ENCODE peak calls at places on chromosome 7, in seven cellular contexts. One of them, this sample, is unnamed.
A peak's percentile ranks its signal among the peaks of the same experiment; 100 is the strongest.

GRCh38 chr7:148772297-148773089 is 73.8 kb downstream of the CUL1 start:
- DNase-seq in cardiac muscle cell: peak; percentile 64
- DNase-seq in heart right ventricle: no peak
- DNase-seq in GM12878: no peak
- DNase-seq in brain microvascular endothelial cell: peak; percentile 94
- DNase-seq in RWPE1: peak; percentile 83
- DNase-seq in ovary: no peak
- DNase-seq in this sample: no peak

GRCh38 chr7:44101966-44102845 is 1.9 kb upstream of the AEBP1 start:
- DNase-seq in heart right ventricle: no peak
- DNase-seq in ovary: no peak
- DNase-seq in GM12878: no peak
- DNase-seq in brain microvascular endothelial cell: peak; percentile 35
- DNase-seq in RWPE1: peak; percentile 55
- DNase-seq in cardiac muscle cell: peak; percentile 43
- DNase-seq in this sample: no peak

GRCh38 chr7:1057416-1058291 is 13.3 kb downstream of the GPR146 start:
- DNase-seq in cardiac muscle cell: no peak
- DNase-seq in RWPE1: no peak
- DNase-seq in ovary: no peak
- DNase-seq in heart right ventricle: no peak
- DNase-seq in brain microvascular endothelial cell: no peak
- DNase-seq in GM12878: no peak
- DNase-seq in this sample: no peak

GRCh38 chr7:38934536-38934935 is 25.5 kb upstream of the VPS41 start:
- DNase-seq in RWPE1: no peak
- DNase-seq in brain microvascular endothelial cell: no peak
- DNase-seq in heart right ventricle: no peak
- DNase-seq in GM12878: no peak
- DNase-seq in cardiac muscle cell: no peak
- DNase-seq in ovary: no peak
- DNase-seq in this sample: no peak

GRCh38 chr7:157495594-157495993 is 158.8 kb downstream of the DNAJB6 start:
- DNase-seq in heart right ventricle: no peak
- DNase-seq in GM12878: peak; percentile 32
- DNase-seq in RWPE1: no peak
- DNase-seq in brain microvascular endothelial cell: no peak
- DNase-seq in ovary: no peak
- DNase-seq in cardiac muscle cell: no peak
- DNase-seq in this sample: no peak

GRCh38 chr7:138493535-138493934 is 33.5 kb downstream of the TRIM24 start:
- DNase-seq in heart right ventricle: no peak
- DNase-seq in cardiac muscle cell: no peak
- DNase-seq in brain microvascular endothelial cell: no peak
- DNase-seq in ovary: no peak
- DNase-seq in RWPE1: no peak
- DNase-seq in GM12878: no peak
- DNase-seq in this sample: no peak

GRCh38 chr7:126166645-126167044 is 1086.1 kb downstream of the GRM8 start:
- DNase-seq in heart right ventricle: no peak
- DNase-seq in brain microvascular endothelial cell: no peak
- DNase-seq in cardiac muscle cell: no peak
- DNase-seq in RWPE1: no peak
- DNase-seq in GM12878: no peak
- DNase-seq in ovary: no peak
- DNase-seq in this sample: no peak

GRCh38 chr7:112009081-112009480 is 197.1 kb downstream of the DOCK4 start:
- DNase-seq in heart right ventricle: no peak
- DNase-seq in ovary: no peak
- DNase-seq in RWPE1: peak; percentile 20
- DNase-seq in GM12878: no peak
- DNase-seq in cardiac muscle cell: peak; percentile 49
- DNase-seq in brain microvascular endothelial cell: peak; percentile 33
- DNase-seq in this sample: no peak

GRCh38 chr7:72435366-72435765 is 23.2 kb upstream of the CALN1 start:
- DNase-seq in ovary: no peak
- DNase-seq in heart right ventricle: peak; percentile 43
- DNase-seq in RWPE1: no peak
- DNase-seq in GM12878: no peak
- DNase-seq in brain microvascular endothelial cell: no peak
- DNase-seq in cardiac muscle cell: peak; percentile 2
- DNase-seq in this sample: no peak

GRCh38 chr7:28481131-28481926 is 69.0 kb downstream of the CREB5 start:
- DNase-seq in cardiac muscle cell: peak; percentile 71
- DNase-seq in brain microvascular endothelial cell: peak; percentile 69
- DNase-seq in ovary: no peak
- DNase-seq in GM12878: peak; percentile 85
- DNase-seq in heart right ventricle: no peak
- DNase-seq in RWPE1: no peak
- DNase-seq in this sample: no peak

GRCh38 chr7:69430502-69431145 is 167.7 kb upstream of the AUTS2 start:
- DNase-seq in RWPE1: no peak
- DNase-seq in ovary: peak; percentile 46
- DNase-seq in brain microvascular endothelial cell: no peak
- DNase-seq in GM12878: no peak
- DNase-seq in cardiac muscle cell: peak; percentile 43
- DNase-seq in heart right ventricle: peak; percentile 43
- DNase-seq in this sample: no peak

GRCh38 chr7:78734626-78735025 is 718.8 kb downstream of the MAGI2 start:
- DNase-seq in GM12878: peak; percentile 1
- DNase-seq in ovary: no peak
- DNase-seq in brain microvascular endothelial cell: no peak
- DNase-seq in heart right ventricle: no peak
- DNase-seq in cardiac muscle cell: no peak
- DNase-seq in RWPE1: no peak
- DNase-seq in this sample: no peak

GRCh38 chr7:115707684-115708341 is 322.8 kb downstream of the TFEC start:
- DNase-seq in ovary: no peak
- DNase-seq in GM12878: no peak
- DNase-seq in cardiac muscle cell: no peak
- DNase-seq in heart right ventricle: no peak
- DNase-seq in RWPE1: no peak
- DNase-seq in brain microvascular endothelial cell: no peak
- DNase-seq in this sample: no peak

DNA sequence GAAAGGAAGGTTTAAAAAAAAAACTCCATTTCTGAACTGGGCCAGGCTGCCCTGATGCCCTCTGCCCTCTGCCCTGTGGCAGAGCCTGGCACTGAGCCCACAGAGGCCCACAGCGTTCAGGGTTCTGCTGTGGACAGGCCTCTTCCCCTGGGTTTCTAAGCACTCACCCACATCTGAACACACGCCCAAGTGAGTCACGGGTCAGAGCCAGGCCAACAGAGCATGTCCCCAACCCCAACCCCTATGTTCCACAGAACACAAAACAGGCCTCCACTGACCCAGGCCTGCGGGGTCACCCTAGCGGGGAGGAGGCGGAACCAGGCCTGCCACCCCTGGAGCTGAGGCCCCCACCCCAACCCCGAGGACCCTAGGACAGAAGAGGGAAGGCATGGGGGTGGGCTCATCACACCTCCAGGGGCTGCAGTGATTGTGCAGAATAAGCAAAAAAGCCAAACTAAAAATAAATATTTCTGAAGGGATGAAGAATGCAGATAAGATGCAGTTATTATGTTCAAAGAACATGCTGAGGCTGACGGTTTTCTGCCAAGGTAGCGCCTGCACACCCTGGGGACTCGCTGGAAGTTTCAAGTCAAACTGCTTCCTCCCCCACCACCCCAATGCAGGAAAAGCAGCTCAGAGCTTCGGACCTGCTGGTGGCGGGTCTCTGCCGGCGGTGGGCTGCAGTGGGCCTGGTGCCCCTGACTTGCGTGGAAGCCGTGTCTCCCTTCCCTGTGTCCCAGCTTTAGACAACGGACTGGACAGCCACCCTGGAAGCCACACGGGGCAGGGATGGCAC is 5.4 kb downstream of the WDR86 start:
- DNase-seq in GM12878: no peak
- DNase-seq in cardiac muscle cell: peak; percentile 78
- DNase-seq in ovary: no peak
- DNase-seq in brain microvascular endothelial cell: no peak
- DNase-seq in heart right ventricle: no peak
- DNase-seq in RWPE1: peak; percentile 46
- DNase-seq in this sample: no peak
- H3K27ac ChIP-seq in GM12878: no peak overlapping the region
- H3K27ac ChIP-seq in cardiac muscle cell: peak overlapping the region; percentile 56
- H3K27ac ChIP-seq in ovary: no peak overlapping the region
- H3K27ac ChIP-seq in brain microvascular endothelial cell: no peak overlapping the region
- H3K27ac ChIP-seq in heart right ventricle: no peak overlapping the region
- H3K27ac ChIP-seq in RWPE1: no peak overlapping the region
- H3K27ac ChIP-seq in this sample: no peak overlapping the region

DNA sequence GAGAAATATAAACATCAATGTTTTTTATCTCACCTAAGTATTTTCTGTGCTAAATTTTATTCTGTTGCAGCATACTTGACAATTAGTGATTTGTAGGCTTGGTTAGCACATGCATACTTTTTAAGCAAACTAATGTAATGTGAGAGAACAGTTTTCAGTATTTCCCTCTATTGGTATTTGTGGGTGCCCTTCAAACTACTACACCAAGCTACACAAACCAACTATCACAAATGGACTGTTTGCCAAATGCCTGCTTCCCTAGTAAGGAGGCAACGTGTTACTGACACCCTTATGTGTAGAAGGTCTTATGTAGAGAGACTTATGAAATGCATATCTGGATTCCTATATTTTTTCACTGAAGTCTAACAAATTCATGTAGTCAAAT is 98.4 kb upstream of the FZD1 start:
- DNase-seq in RWPE1: no peak
- DNase-seq in brain microvascular endothelial cell: no peak
- DNase-seq in GM12878: no peak
- DNase-seq in cardiac muscle cell: no peak
- DNase-seq in heart right ventricle: no peak
- DNase-seq in ovary: no peak
- DNase-seq in this sample: no peak
- H3K27ac ChIP-seq in RWPE1: no peak overlapping the region
- H3K27ac ChIP-seq in brain microvascular endothelial cell: no peak overlapping the region
- H3K27ac ChIP-seq in GM12878: no peak overlapping the region
- H3K27ac ChIP-seq in cardiac muscle cell: no peak overlapping the region
- H3K27ac ChIP-seq in heart right ventricle: no peak overlapping the region
- H3K27ac ChIP-seq in ovary: no peak overlapping the region
- H3K27ac ChIP-seq in this sample: no peak overlapping the region

GRCh38 chr7:140347218-140347617 is 51.1 kb downstream of the SLC37A3 start:
- DNase-seq in RWPE1: no peak
- DNase-seq in cardiac muscle cell: no peak
- DNase-seq in heart right ventricle: no peak
- DNase-seq in GM12878: no peak
- DNase-seq in brain microvascular endothelial cell: no peak
- DNase-seq in ovary: no peak
- DNase-seq in this sample: no peak

GRCh38 chr7:140350056-140350455 is 48.3 kb downstream of the SLC37A3 start:
- DNase-seq in ovary: no peak
- DNase-seq in cardiac muscle cell: no peak
- DNase-seq in brain microvascular endothelial cell: no peak
- DNase-seq in heart right ventricle: no peak
- DNase-seq in RWPE1: no peak
- DNase-seq in GM12878: no peak
- DNase-seq in this sample: no peak

GRCh38 chr7:140349172-140349771 is 49.1 kb downstream of the SLC37A3 start:
- DNase-seq in RWPE1: no peak
- DNase-seq in brain microvascular endothelial cell: peak; percentile 12
- DNase-seq in cardiac muscle cell: peak; percentile 50
- DNase-seq in heart right ventricle: no peak
- DNase-seq in GM12878: no peak
- DNase-seq in ovary: no peak
- DNase-seq in this sample: no peak

GRCh38 chr7:140345426-140345825 is 52.9 kb downstream of the SLC37A3 start:
- DNase-seq in RWPE1: no peak
- DNase-seq in brain microvascular endothelial cell: no peak
- DNase-seq in GM12878: no peak
- DNase-seq in heart right ventricle: no peak
- DNase-seq in ovary: no peak
- DNase-seq in cardiac muscle cell: no peak
- DNase-seq in this sample: no peak

DNA sequence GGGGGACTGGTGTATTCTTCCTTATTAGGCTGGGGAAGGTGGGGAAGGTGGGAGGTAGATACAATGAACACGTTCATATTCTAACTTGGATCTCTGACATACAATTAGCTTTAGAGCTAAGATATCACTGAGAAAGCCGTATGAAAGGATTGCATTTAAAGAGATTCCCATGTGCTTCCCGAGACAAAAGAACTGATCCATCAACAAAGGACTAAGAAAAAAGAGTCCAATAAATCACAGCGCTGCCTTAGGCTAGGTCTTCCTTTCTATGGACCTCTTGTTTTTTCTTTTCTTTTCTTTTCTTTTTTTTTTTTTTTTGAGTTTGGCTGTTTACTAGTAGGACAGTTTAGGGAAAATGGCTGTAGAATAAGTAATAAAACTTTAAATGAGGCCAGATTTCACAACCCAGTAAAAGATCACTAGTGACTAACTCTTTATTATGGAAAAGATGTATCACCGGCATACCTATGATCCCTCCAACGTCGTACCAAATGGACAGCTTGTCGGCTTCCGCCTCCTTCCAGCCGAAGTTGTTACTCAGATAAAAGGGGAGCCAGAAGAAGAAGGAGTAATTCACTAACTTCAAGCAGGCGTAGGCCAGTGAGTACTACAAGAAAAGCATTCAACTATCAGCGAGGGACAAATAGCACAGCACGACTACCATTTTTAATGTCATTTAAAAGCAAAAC is 50.0 kb downstream of the SLC37A3 start:
- DNase-seq in heart right ventricle: no peak
- DNase-seq in cardiac muscle cell: peak; percentile 56
- DNase-seq in brain microvascular endothelial cell: no peak
- DNase-seq in RWPE1: no peak
- DNase-seq in GM12878: no peak
- DNase-seq in ovary: no peak
- DNase-seq in this sample: no peak
- H3K27ac ChIP-seq in heart right ventricle: peak overlapping the region; percentile 16
- H3K27ac ChIP-seq in cardiac muscle cell: no peak overlapping the region
- H3K27ac ChIP-seq in brain microvascular endothelial cell: no peak overlapping the region
- H3K27ac ChIP-seq in RWPE1: no peak overlapping the region
- H3K27ac ChIP-seq in GM12878: no peak overlapping the region
- H3K27ac ChIP-seq in ovary: no peak overlapping the region
- H3K27ac ChIP-seq in this sample: no peak overlapping the region

DNA sequence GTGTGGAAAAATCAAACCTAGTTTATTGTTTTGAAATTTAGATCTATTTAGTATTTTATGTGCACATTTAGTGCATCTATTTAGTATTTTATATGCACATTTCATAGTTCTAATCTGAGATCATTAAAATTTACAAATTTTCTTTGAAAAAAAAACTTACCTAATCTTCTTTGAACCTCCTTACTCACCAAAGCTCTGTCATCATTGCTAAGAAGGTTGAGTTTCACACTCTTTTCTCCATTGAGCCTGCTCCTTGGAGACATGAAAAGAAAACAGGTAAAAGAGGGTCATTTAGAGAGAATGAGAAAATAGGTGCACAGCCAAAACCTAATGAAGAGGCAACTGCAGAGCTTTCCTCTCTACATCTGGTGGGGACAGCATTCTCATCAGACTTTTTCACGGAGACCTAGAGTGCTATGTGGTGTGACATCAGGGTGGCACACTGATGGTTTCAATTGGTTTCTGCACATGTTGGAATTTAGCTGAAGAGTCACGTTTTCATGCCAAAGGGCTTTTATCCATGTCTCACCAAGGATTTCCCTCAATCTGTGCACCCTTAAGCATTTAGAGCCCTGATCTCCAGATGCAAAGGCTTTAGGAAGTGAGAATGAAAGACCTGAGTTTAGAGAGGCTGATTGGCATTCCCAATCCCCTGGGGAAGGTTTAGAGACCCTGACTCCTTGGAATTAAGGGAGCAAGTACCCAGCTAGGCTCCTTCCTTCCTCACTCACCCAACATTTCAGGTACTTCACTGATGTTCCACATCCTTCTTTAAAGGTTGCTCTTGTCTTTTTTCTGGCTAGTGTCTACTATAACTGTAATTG is 89.2 kb upstream of the CAPZA2 start:
- DNase-seq in ovary: no peak
- DNase-seq in heart right ventricle: no peak
- DNase-seq in GM12878: no peak
- DNase-seq in cardiac muscle cell: no peak
- DNase-seq in brain microvascular endothelial cell: no peak
- DNase-seq in RWPE1: no peak
- DNase-seq in this sample: no peak
- H3K27ac ChIP-seq in ovary: no peak overlapping the region
- H3K27ac ChIP-seq in heart right ventricle: no peak overlapping the region
- H3K27ac ChIP-seq in GM12878: no peak overlapping the region
- H3K27ac ChIP-seq in cardiac muscle cell: no peak overlapping the region
- H3K27ac ChIP-seq in brain microvascular endothelial cell: no peak overlapping the region
- H3K27ac ChIP-seq in RWPE1: no peak overlapping the region
- H3K27ac ChIP-seq in this sample: peak overlapping the region; percentile 27